ENCODE peak calls at places on chromosomes 3 and 15, in nine cellular contexts. One of them, this sample, is unnamed.

GRCh38 chr3:21524113-21524512 is 226.9 kb downstream of the ZNF385D start:
- DNase-seq in upper lobe of left lung: no peak
- DNase-seq in CD8-positive, alpha-beta T cell: no peak
- DNase-seq in fibroblast of lung: no peak
- DNase-seq in tibial nerve: no peak
- DNase-seq in activated CD8-positive, alpha-beta T cell treated with anti-CD3 and anti-CD28 coated beads for 36 hours: no peak
- DNase-seq in MCF 10A: no peak
- DNase-seq in neural crest cell: no peak
- DNase-seq in IMR-90: no peak
- DNase-seq in this sample: no peak

GRCh38 chr3:71784914-71785593 is at the start of gene PROK2:
- DNase-seq in IMR-90: no peak
- DNase-seq in fibroblast of lung: no peak
- DNase-seq in neural crest cell: no peak
- DNase-seq in tibial nerve: no peak
- DNase-seq in CD8-positive, alpha-beta T cell: no peak
- DNase-seq in activated CD8-positive, alpha-beta T cell treated with anti-CD3 and anti-CD28 coated beads for 36 hours: peak; percentile 58
- DNase-seq in MCF 10A: no peak
- DNase-seq in upper lobe of left lung: no peak
- DNase-seq in this sample: peak; percentile 42

GRCh38 chr3:152466784-152467183 is 198.1 kb downstream of the MBNL1 start:
- DNase-seq in neural crest cell: no peak
- DNase-seq in activated CD8-positive, alpha-beta T cell treated with anti-CD3 and anti-CD28 coated beads for 36 hours: no peak
- DNase-seq in IMR-90: peak; percentile 74
- DNase-seq in upper lobe of left lung: no peak
- DNase-seq in MCF 10A: peak; percentile 47
- DNase-seq in CD8-positive, alpha-beta T cell: no peak
- DNase-seq in tibial nerve: no peak
- DNase-seq in fibroblast of lung: peak; percentile 82
- DNase-seq in this sample: no peak

GRCh38 chr3:106078635-106079034 is 209.8 kb upstream of the CBLB start:
- DNase-seq in CD8-positive, alpha-beta T cell: no peak
- DNase-seq in MCF 10A: no peak
- DNase-seq in upper lobe of left lung: no peak
- DNase-seq in activated CD8-positive, alpha-beta T cell treated with anti-CD3 and anti-CD28 coated beads for 36 hours: no peak
- DNase-seq in tibial nerve: no peak
- DNase-seq in fibroblast of lung: no peak
- DNase-seq in neural crest cell: no peak
- DNase-seq in IMR-90: no peak
- DNase-seq in this sample: no peak

GRCh38 chr3:42729404-42730145 is 27.0 kb upstream of the HHATL start:
- DNase-seq in neural crest cell: no peak
- DNase-seq in fibroblast of lung: no peak
- DNase-seq in upper lobe of left lung: no peak
- DNase-seq in tibial nerve: no peak
- DNase-seq in IMR-90: no peak
- DNase-seq in CD8-positive, alpha-beta T cell: no peak
- DNase-seq in activated CD8-positive, alpha-beta T cell treated with anti-CD3 and anti-CD28 coated beads for 36 hours: no peak
- DNase-seq in MCF 10A: no peak
- DNase-seq in this sample: no peak

GRCh38 chr15:43517354-43518072 is at the start of gene MAP1A:
- DNase-seq in tibial nerve: no peak
- DNase-seq in IMR-90: peak; percentile 71
- DNase-seq in fibroblast of lung: peak; percentile 68
- DNase-seq in upper lobe of left lung: no peak
- DNase-seq in neural crest cell: peak; percentile 45
- DNase-seq in activated CD8-positive, alpha-beta T cell treated with anti-CD3 and anti-CD28 coated beads for 36 hours: peak; percentile 17
- DNase-seq in MCF 10A: no peak
- DNase-seq in CD8-positive, alpha-beta T cell: no peak
- DNase-seq in this sample: peak; percentile 28

GRCh38 chr3:24129549-24129948 is 184.5 kb downstream of the NR1D2 start:
- DNase-seq in tibial nerve: no peak
- DNase-seq in activated CD8-positive, alpha-beta T cell treated with anti-CD3 and anti-CD28 coated beads for 36 hours: no peak
- DNase-seq in IMR-90: no peak
- DNase-seq in neural crest cell: no peak
- DNase-seq in MCF 10A: peak; percentile 61
- DNase-seq in fibroblast of lung: no peak
- DNase-seq in upper lobe of left lung: no peak
- DNase-seq in CD8-positive, alpha-beta T cell: no peak
- DNase-seq in this sample: no peak

GRCh38 chr3:183924956-183925355 is 40.3 kb upstream of the PARL start:
- DNase-seq in neural crest cell: no peak
- DNase-seq in CD8-positive, alpha-beta T cell: no peak
- DNase-seq in tibial nerve: no peak
- DNase-seq in upper lobe of left lung: no peak
- DNase-seq in MCF 10A: peak; percentile 93
- DNase-seq in activated CD8-positive, alpha-beta T cell treated with anti-CD3 and anti-CD28 coated beads for 36 hours: no peak
- DNase-seq in fibroblast of lung: peak; percentile 87
- DNase-seq in IMR-90: peak; percentile 93
- DNase-seq in this sample: no peak

GRCh38 chr3:190424478-190425439 is 24.9 kb downstream of the TMEM207 start:
- DNase-seq in upper lobe of left lung: peak; percentile 36
- DNase-seq in neural crest cell: peak; percentile 19
- DNase-seq in CD8-positive, alpha-beta T cell: no peak
- DNase-seq in tibial nerve: no peak
- DNase-seq in activated CD8-positive, alpha-beta T cell treated with anti-CD3 and anti-CD28 coated beads for 36 hours: peak; percentile 66
- DNase-seq in MCF 10A: peak; percentile 83
- DNase-seq in IMR-90: peak; percentile 76
- DNase-seq in fibroblast of lung: peak; percentile 83
- DNase-seq in this sample: peak; percentile 36

DNA sequence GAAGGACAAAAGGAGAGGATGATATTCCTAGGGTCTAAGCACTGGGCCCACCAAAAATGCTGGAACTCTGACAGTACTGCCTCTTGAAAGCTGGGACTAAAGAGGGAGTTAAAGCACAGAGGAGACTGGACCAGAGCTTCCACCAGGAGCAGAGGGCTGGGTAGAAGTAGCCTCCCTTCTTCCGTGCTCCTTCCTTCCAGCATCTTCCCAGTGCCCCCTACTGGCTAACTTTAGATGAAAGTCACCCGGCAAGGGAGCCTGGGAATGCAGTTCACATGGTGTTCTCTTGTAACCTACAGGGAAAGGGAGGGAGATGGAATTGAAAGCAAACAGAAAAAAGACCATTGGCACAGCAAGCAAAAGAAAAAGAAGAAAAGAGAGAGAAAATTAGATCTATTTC is 106.1 kb upstream of the COL8A1 start:
- DNase-seq in upper lobe of left lung: peak; percentile 29
- DNase-seq in activated CD8-positive, alpha-beta T cell treated with anti-CD3 and anti-CD28 coated beads for 36 hours: peak; percentile 4
- DNase-seq in neural crest cell: peak; percentile 12
- DNase-seq in tibial nerve: no peak
- DNase-seq in MCF 10A: peak; percentile 80
- DNase-seq in CD8-positive, alpha-beta T cell: no peak
- DNase-seq in fibroblast of lung: peak; percentile 77
- DNase-seq in IMR-90: peak; percentile 77
- DNase-seq in this sample: peak; percentile 20
- TF ChIP-seq CTCF in upper lobe of left lung: peak; percentile 37
- TF ChIP-seq CTCF in activated CD8-positive, alpha-beta T cell treated with anti-CD3 and anti-CD28 coated beads for 36 hours: peak; percentile 58
- TF ChIP-seq CTCF in neural crest cell: peak; percentile 60
- TF ChIP-seq CTCF in tibial nerve: peak; percentile 25
- TF ChIP-seq CTCF in MCF 10A: peak; percentile 29
- TF ChIP-seq CTCF in CD8-positive, alpha-beta T cell: no peak
- TF ChIP-seq CTCF in fibroblast of lung: peak; percentile 70
- TF ChIP-seq CTCF in IMR-90: peak; percentile 69
- TF ChIP-seq CTCF in this sample: peak; percentile 60

DNA sequence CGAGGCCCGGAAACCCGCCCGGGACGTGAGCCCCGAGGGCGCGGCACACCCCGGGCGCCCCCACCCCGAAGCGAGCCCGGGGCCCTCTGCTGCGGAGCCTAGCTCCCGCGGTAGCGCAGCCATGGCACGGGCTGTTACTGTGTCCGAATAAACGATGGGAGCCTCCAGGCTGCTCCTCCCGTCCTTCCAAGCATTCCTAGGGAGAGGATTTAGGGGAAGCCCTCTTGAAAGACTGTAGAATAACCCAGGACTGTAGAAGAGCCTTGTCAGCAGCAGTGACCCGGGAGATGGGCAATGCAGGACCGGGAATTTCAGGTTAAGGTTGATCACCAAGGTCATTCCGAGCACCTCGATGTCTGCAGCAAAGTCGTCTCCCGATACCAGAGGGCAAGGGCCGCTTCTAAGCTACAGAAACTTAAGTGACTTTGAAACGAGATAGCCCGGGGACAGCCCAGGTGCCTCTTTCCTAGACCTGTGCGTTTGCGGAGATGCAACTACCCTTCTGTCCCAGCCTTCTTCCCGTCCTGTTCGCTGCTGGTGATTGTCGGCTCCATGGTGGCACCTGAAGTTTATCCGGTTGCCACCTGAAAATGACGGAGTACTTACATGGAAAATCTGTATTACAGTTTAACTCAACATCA is 729 bp upstream of the MYO5A start:
- DNase-seq in fibroblast of lung: no peak
- DNase-seq in tibial nerve: no peak
- DNase-seq in neural crest cell: peak; percentile 14
- DNase-seq in upper lobe of left lung: no peak
- DNase-seq in MCF 10A: no peak
- DNase-seq in activated CD8-positive, alpha-beta T cell treated with anti-CD3 and anti-CD28 coated beads for 36 hours: peak; percentile 37
- DNase-seq in CD8-positive, alpha-beta T cell: peak; percentile 24
- DNase-seq in IMR-90: no peak
- DNase-seq in this sample: peak; percentile 27
- TF ChIP-seq CTCF in fibroblast of lung: no peak
- TF ChIP-seq CTCF in tibial nerve: no peak
- TF ChIP-seq CTCF in neural crest cell: no peak
- TF ChIP-seq CTCF in upper lobe of left lung: no peak
- TF ChIP-seq CTCF in MCF 10A: no peak
- TF ChIP-seq CTCF in activated CD8-positive, alpha-beta T cell treated with anti-CD3 and anti-CD28 coated beads for 36 hours: no peak
- TF ChIP-seq CTCF in CD8-positive, alpha-beta T cell: no peak
- TF ChIP-seq CTCF in IMR-90: no peak
- TF ChIP-seq CTCF in this sample: no peak

GRCh38 chr3:150370129-150370602 is 37.9 kb upstream of the TSC22D2 start:
- DNase-seq in activated CD8-positive, alpha-beta T cell treated with anti-CD3 and anti-CD28 coated beads for 36 hours: no peak
- DNase-seq in neural crest cell: peak; percentile 14
- DNase-seq in CD8-positive, alpha-beta T cell: no peak
- DNase-seq in MCF 10A: peak; percentile 95
- DNase-seq in fibroblast of lung: peak; percentile 97
- DNase-seq in IMR-90: peak; percentile 97
- DNase-seq in upper lobe of left lung: peak; percentile 59
- DNase-seq in tibial nerve: no peak
- DNase-seq in this sample: no peak
- TF ChIP-seq CTCF in activated CD8-positive, alpha-beta T cell treated with anti-CD3 and anti-CD28 coated beads for 36 hours: no peak
- TF ChIP-seq CTCF in neural crest cell: peak; percentile 29
- TF ChIP-seq CTCF in CD8-positive, alpha-beta T cell: no peak
- TF ChIP-seq CTCF in MCF 10A: no peak
- TF ChIP-seq CTCF in fibroblast of lung: peak; percentile 45
- TF ChIP-seq CTCF in IMR-90: peak; percentile 25
- TF ChIP-seq CTCF in upper lobe of left lung: no peak
- TF ChIP-seq CTCF in tibial nerve: no peak
- TF ChIP-seq CTCF in this sample: no peak

DNA sequence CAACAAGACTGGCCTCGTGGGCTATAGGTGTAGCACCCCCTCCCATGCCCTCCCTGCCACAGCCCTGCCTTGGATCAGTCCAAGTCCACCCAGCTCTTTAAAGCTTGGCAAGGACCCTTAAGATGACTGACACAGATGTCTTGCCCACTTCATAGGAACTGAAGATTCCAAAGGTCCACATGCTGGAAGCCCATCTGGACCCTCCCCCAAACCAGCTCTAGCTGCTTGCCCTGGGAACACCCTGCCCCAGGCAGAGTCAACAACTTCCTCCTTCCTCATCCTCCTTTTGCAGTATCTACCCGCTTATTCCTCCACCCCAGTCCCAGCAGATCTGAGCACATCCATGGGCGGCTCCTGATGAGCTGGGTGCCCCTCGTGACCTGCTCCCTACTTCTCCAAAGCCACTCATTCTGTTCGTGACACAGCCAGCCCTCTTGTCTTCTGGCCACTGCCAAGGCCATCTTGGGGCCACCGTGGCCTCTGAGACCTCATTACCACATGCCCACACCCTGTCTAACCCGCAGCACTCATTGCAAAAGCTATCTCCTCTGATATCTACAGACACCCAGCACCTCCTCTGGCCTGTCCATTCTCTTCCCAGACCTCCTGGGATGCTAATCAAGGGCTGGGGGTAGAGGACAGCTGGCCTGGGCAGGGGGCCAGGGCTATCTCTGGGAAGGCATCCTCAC is 2.0 kb upstream of the PFKFB4 start:
- DNase-seq in IMR-90: no peak
- DNase-seq in MCF 10A: no peak
- DNase-seq in CD8-positive, alpha-beta T cell: no peak
- DNase-seq in tibial nerve: peak; percentile 21
- DNase-seq in upper lobe of left lung: peak; percentile 86
- DNase-seq in neural crest cell: no peak
- DNase-seq in fibroblast of lung: no peak
- DNase-seq in activated CD8-positive, alpha-beta T cell treated with anti-CD3 and anti-CD28 coated beads for 36 hours: no peak
- DNase-seq in this sample: no peak
- TF ChIP-seq CTCF in IMR-90: no peak
- TF ChIP-seq CTCF in MCF 10A: no peak
- TF ChIP-seq CTCF in CD8-positive, alpha-beta T cell: no peak
- TF ChIP-seq CTCF in tibial nerve: no peak
- TF ChIP-seq CTCF in upper lobe of left lung: no peak
- TF ChIP-seq CTCF in neural crest cell: peak; percentile 19
- TF ChIP-seq CTCF in fibroblast of lung: no peak
- TF ChIP-seq CTCF in activated CD8-positive, alpha-beta T cell treated with anti-CD3 and anti-CD28 coated beads for 36 hours: no peak
- TF ChIP-seq CTCF in this sample: no peak

DNA sequence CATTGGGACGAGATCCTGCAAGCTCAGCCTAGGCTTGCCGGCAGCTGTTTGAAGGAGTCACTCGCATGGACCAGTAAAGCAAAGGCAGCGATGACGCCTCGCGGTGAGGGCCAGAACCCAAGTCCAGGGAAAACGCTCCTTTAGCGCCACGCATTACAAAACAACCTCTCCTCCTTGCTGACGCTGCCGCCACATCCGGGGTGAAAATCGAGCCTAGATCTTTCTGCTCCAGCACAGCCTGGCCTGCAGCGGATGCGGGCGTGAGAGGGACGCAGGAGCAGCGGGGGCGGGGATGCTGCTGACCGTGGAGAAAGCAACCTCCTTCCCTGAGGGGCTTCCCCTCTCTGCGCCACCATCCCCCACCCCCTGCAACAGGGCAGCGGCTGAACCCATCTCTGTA is 46.7 kb downstream of the CASR start:
- DNase-seq in neural crest cell: no peak
- DNase-seq in tibial nerve: no peak
- DNase-seq in CD8-positive, alpha-beta T cell: no peak
- DNase-seq in fibroblast of lung: no peak
- DNase-seq in IMR-90: no peak
- DNase-seq in MCF 10A: no peak
- DNase-seq in activated CD8-positive, alpha-beta T cell treated with anti-CD3 and anti-CD28 coated beads for 36 hours: no peak
- DNase-seq in upper lobe of left lung: no peak
- DNase-seq in this sample: no peak
- TF ChIP-seq CTCF in neural crest cell: no peak
- TF ChIP-seq CTCF in tibial nerve: no peak
- TF ChIP-seq CTCF in CD8-positive, alpha-beta T cell: no peak
- TF ChIP-seq CTCF in fibroblast of lung: no peak
- TF ChIP-seq CTCF in IMR-90: no peak
- TF ChIP-seq CTCF in MCF 10A: no peak
- TF ChIP-seq CTCF in activated CD8-positive, alpha-beta T cell treated with anti-CD3 and anti-CD28 coated beads for 36 hours: no peak
- TF ChIP-seq CTCF in upper lobe of left lung: no peak
- TF ChIP-seq CTCF in this sample: no peak

GRCh38 chr3:143001369-143002082 is at the start of gene U2SURP:
- DNase-seq in fibroblast of lung: peak; percentile 98
- DNase-seq in neural crest cell: peak; percentile 89
- DNase-seq in IMR-90: peak; percentile 98
- DNase-seq in tibial nerve: peak; percentile 93
- DNase-seq in MCF 10A: peak; percentile 98
- DNase-seq in upper lobe of left lung: peak; percentile 99
- DNase-seq in activated CD8-positive, alpha-beta T cell treated with anti-CD3 and anti-CD28 coated beads for 36 hours: peak; percentile 96
- DNase-seq in CD8-positive, alpha-beta T cell: peak; percentile 92
- DNase-seq in this sample: peak; percentile 95
- TF ChIP-seq CTCF in fibroblast of lung: no peak
- TF ChIP-seq CTCF in neural crest cell: no peak
- TF ChIP-seq CTCF in IMR-90: no peak
- TF ChIP-seq CTCF in tibial nerve: peak; percentile 7
- TF ChIP-seq CTCF in MCF 10A: no peak
- TF ChIP-seq CTCF in upper lobe of left lung: no peak
- TF ChIP-seq CTCF in activated CD8-positive, alpha-beta T cell treated with anti-CD3 and anti-CD28 coated beads for 36 hours: no peak
- TF ChIP-seq CTCF in CD8-positive, alpha-beta T cell: no peak
- TF ChIP-seq CTCF in this sample: no peak